ENCODE peak calls at places on chromosomes 16 and 17, in five cellular contexts. One of them, this sample, is unnamed.

GRCh38 chr17:83037084-83037950 is 42.1 kb upstream of the METRNL start:
- DNase-seq in Peyer's patch: no peak
- DNase-seq in kidney: no peak
- DNase-seq in fibroblast of lung: no peak
- DNase-seq in stomach: no peak
- DNase-seq in this sample: no peak

GRCh38 chr17:18377437-18378204 is at the start of gene EVPLL:
- DNase-seq in Peyer's patch: peak
- DNase-seq in kidney: peak
- DNase-seq in fibroblast of lung: no peak
- DNase-seq in stomach: peak
- DNase-seq in this sample: no peak

GRCh38 chr17:930258-930657 is 49.3 kb downstream of the NXN start:
- DNase-seq in Peyer's patch: no peak
- DNase-seq in kidney: peak
- DNase-seq in fibroblast of lung: no peak
- DNase-seq in stomach: no peak
- DNase-seq in this sample: no peak

GRCh38 chr17:72926171-72926570 is 166.3 kb downstream of the SLC39A11 start:
- DNase-seq in Peyer's patch: no peak
- DNase-seq in kidney: no peak
- DNase-seq in fibroblast of lung: no peak
- DNase-seq in stomach: no peak
- DNase-seq in this sample: no peak

GRCh38 chr17:58242171-58242784 is 3.9 kb downstream of the LPO start:
- DNase-seq in Peyer's patch: no peak
- DNase-seq in kidney: no peak
- DNase-seq in fibroblast of lung: no peak
- DNase-seq in stomach: no peak
- DNase-seq in this sample: no peak

GRCh38 chr16:81831722-81832126 is 52.6 kb downstream of the PLCG2 start:
- DNase-seq in Peyer's patch: peak
- DNase-seq in kidney: no peak
- DNase-seq in fibroblast of lung: no peak
- DNase-seq in stomach: peak
- DNase-seq in this sample: peak

GRCh38 chr17:29588561-29589411 is 662 bp downstream of the GIT1 start:
- DNase-seq in Peyer's patch: peak
- DNase-seq in kidney: peak
- DNase-seq in fibroblast of lung: peak
- DNase-seq in stomach: no peak
- DNase-seq in this sample: peak

GRCh38 chr17:64736804-64737492 is 74.8 kb upstream of the SMURF2 start:
- DNase-seq in Peyer's patch: peak
- DNase-seq in kidney: no peak
- DNase-seq in fibroblast of lung: peak
- DNase-seq in stomach: peak
- DNase-seq in this sample: peak

GRCh38 chr16:67014641-67015315 is 14.2 kb upstream of the CBFB start:
- DNase-seq in Peyer's patch: peak
- DNase-seq in kidney: peak
- DNase-seq in fibroblast of lung: no peak
- DNase-seq in stomach: no peak
- DNase-seq in this sample: no peak

DNA sequence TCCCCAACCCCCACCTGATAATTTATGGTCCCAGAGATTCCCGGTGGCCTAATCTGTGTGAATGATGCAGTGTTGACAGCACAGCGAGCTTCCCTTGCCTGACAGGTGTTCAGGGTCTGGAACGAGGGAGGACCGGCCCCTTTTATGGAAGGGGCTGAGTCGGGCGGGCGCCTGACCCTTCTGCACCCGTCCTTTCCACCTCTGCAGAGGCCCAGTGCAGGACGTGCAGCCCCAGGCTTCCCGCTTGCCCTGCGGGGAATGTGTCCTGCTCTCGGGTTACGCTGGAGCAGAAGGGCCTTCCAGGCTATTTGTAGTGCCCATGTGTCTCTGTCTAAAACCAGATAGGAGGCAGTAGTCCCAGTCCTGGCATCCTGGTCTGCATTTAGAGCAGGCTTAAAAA is 16.2 kb downstream of the SMTNL2 start:
- DNase-seq in Peyer's patch: no peak
- DNase-seq in kidney: no peak
- DNase-seq in fibroblast of lung: no peak
- DNase-seq in stomach: no peak
- DNase-seq in this sample: no peak
- TF ChIP-seq CTCF in Peyer's patch: no peak
- TF ChIP-seq CTCF in kidney: no peak
- TF ChIP-seq CTCF in fibroblast of lung: no peak
- TF ChIP-seq CTCF in stomach: no peak
- TF ChIP-seq CTCF in this sample: no peak

GRCh38 chr17:47203984-47204721 is 5.0 kb upstream of the MYL4 start:
- DNase-seq in Peyer's patch: peak
- DNase-seq in kidney: no peak
- DNase-seq in fibroblast of lung: no peak
- DNase-seq in stomach: no peak
- DNase-seq in this sample: peak
- H3K27ac ChIP-seq in Peyer's patch: peak
- H3K27ac ChIP-seq in kidney: peak
- H3K27ac ChIP-seq in fibroblast of lung: no peak
- H3K27ac ChIP-seq in stomach: no peak
- H3K27ac ChIP-seq in this sample: peak

GRCh38 chr16:73063854-73064226 is 15.9 kb upstream of the ZFHX3 start:
- DNase-seq in Peyer's patch: no peak
- DNase-seq in kidney: no peak
- DNase-seq in fibroblast of lung: no peak
- DNase-seq in stomach: no peak
- DNase-seq in this sample: no peak
- H3K4me3 ChIP-seq in Peyer's patch: no peak
- H3K4me3 ChIP-seq in kidney: no peak
- H3K4me3 ChIP-seq in fibroblast of lung: peak
- H3K4me3 ChIP-seq in stomach: no peak
- H3K4me3 ChIP-seq in this sample: no peak

DNA sequence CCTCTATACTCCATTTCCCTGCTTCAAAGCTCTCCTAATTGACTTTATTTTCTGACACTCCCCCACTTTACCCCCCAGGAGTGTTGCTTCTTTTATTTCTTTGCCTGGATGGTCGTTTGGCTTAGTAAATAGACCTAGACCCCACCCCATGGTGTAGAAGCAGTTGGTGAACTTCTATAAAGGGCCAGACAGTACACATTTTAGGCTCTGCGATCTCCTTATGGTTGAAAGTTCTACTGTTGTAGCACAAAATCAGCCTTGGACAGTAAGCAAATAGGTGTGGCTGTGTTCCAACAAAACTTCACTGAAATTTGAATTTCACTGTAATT is 31.9 kb downstream of the ZNF287 start:
- DNase-seq in Peyer's patch: no peak
- DNase-seq in kidney: no peak
- DNase-seq in fibroblast of lung: no peak
- DNase-seq in stomach: no peak
- DNase-seq in this sample: no peak
- TF ChIP-seq CTCF in Peyer's patch: no peak
- TF ChIP-seq CTCF in kidney: no peak
- TF ChIP-seq CTCF in fibroblast of lung: no peak
- TF ChIP-seq CTCF in stomach: no peak
- TF ChIP-seq CTCF in this sample: no peak

GRCh38 chr17:38435795-38436194 is 7.5 kb downstream of the ARHGAP23 start:
- DNase-seq in Peyer's patch: no peak
- DNase-seq in kidney: no peak
- DNase-seq in fibroblast of lung: no peak
- DNase-seq in stomach: no peak
- DNase-seq in this sample: no peak

GRCh38 chr17:38440614-38441397 is 12.5 kb downstream of the ARHGAP23 start:
- DNase-seq in Peyer's patch: no peak
- DNase-seq in kidney: no peak
- DNase-seq in fibroblast of lung: no peak
- DNase-seq in stomach: no peak
- DNase-seq in this sample: no peak

GRCh38 chr17:38439436-38439835 is 11.2 kb downstream of the ARHGAP23 start:
- DNase-seq in Peyer's patch: no peak
- DNase-seq in kidney: no peak
- DNase-seq in fibroblast of lung: no peak
- DNase-seq in stomach: no peak
- DNase-seq in this sample: no peak

GRCh38 chr17:38434178-38434665 is 6.0 kb downstream of the ARHGAP23 start:
- DNase-seq in Peyer's patch: no peak
- DNase-seq in kidney: no peak
- DNase-seq in fibroblast of lung: no peak
- DNase-seq in stomach: no peak
- DNase-seq in this sample: no peak

DNA sequence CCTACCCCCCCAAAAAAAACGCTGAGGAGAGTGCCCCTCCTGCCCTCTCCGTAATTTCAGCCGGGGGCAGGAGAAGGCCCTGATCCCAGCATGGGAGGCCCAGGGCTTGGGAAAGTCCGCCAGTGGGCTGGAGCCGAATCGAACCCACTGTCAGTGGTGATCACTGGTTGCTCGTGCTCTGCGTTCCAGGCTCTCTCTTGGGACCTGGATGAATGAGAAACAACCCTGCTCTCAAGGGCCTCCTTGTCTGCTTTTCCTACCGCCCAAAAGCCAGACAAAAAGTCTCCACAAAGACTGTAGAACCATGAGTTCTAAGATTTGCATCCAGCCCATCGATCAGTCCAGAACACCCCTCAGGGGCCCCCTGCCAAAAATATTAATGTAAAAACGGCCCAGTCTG is 8.1 kb downstream of the ARHGAP23 start:
- DNase-seq in Peyer's patch: no peak
- DNase-seq in kidney: no peak
- DNase-seq in fibroblast of lung: no peak
- DNase-seq in stomach: no peak
- DNase-seq in this sample: no peak
- H3K27ac ChIP-seq in Peyer's patch: no peak
- H3K27ac ChIP-seq in kidney: no peak
- H3K27ac ChIP-seq in fibroblast of lung: no peak
- H3K27ac ChIP-seq in stomach: no peak
- H3K27ac ChIP-seq in this sample: no peak

GRCh38 chr17:19770985-19771710 is 23.1 kb upstream of the ALDH3A1 start:
- DNase-seq in Peyer's patch: no peak
- DNase-seq in kidney: no peak
- DNase-seq in fibroblast of lung: no peak
- DNase-seq in stomach: no peak
- DNase-seq in this sample: no peak
- H3K4me3 ChIP-seq in Peyer's patch: no peak
- H3K4me3 ChIP-seq in kidney: no peak
- H3K4me3 ChIP-seq in fibroblast of lung: no peak
- H3K4me3 ChIP-seq in stomach: no peak
- H3K4me3 ChIP-seq in this sample: no peak

GRCh38 chr17:31696184-31696602 is 162.9 kb downstream of the COPRS start:
- DNase-seq in Peyer's patch: peak
- DNase-seq in kidney: peak
- DNase-seq in fibroblast of lung: peak
- DNase-seq in stomach: peak
- DNase-seq in this sample: no peak
- TF ChIP-seq CTCF in Peyer's patch: no peak
- TF ChIP-seq CTCF in kidney: no peak
- TF ChIP-seq CTCF in fibroblast of lung: peak
- TF ChIP-seq CTCF in stomach: no peak
- TF ChIP-seq CTCF in this sample: no peak

GRCh38 chr16:85610446-85611204 is 2.5 kb upstream of the GSE1 start:
- DNase-seq in Peyer's patch: peak
- DNase-seq in kidney: peak
- DNase-seq in fibroblast of lung: peak
- DNase-seq in stomach: peak
- DNase-seq in this sample: peak
- H3K27ac ChIP-seq in Peyer's patch: peak
- H3K27ac ChIP-seq in kidney: peak
- H3K27ac ChIP-seq in fibroblast of lung: peak
- H3K27ac ChIP-seq in stomach: peak
- H3K27ac ChIP-seq in this sample: no peak

GRCh38 chr17:75722076-75722475 is 817 bp downstream of the ITGB4 start:
- DNase-seq in Peyer's patch: peak
- DNase-seq in kidney: peak
- DNase-seq in fibroblast of lung: no peak
- DNase-seq in stomach: peak
- DNase-seq in this sample: no peak
- H3K4me3 ChIP-seq in Peyer's patch: peak
- H3K4me3 ChIP-seq in kidney: no peak
- H3K4me3 ChIP-seq in fibroblast of lung: no peak
- H3K4me3 ChIP-seq in stomach: peak
- H3K4me3 ChIP-seq in this sample: no peak

GRCh38 chr17:44561237-44561623 is 3.9 kb downstream of the FZD2 start:
- DNase-seq in Peyer's patch: no peak
- DNase-seq in kidney: no peak
- DNase-seq in fibroblast of lung: no peak
- DNase-seq in stomach: no peak
- DNase-seq in this sample: no peak

GRCh38 chr17:44568311-44568710 is 11.0 kb downstream of the FZD2 start:
- DNase-seq in Peyer's patch: no peak
- DNase-seq in kidney: no peak
- DNase-seq in fibroblast of lung: no peak
- DNase-seq in stomach: no peak
- DNase-seq in this sample: no peak

GRCh38 chr17:44564429-44564828 is 7.1 kb downstream of the FZD2 start:
- DNase-seq in Peyer's patch: no peak
- DNase-seq in kidney: no peak
- DNase-seq in fibroblast of lung: no peak
- DNase-seq in stomach: no peak
- DNase-seq in this sample: no peak

GRCh38 chr17:44569459-44569858 is 12.2 kb downstream of the FZD2 start:
- DNase-seq in Peyer's patch: no peak
- DNase-seq in kidney: no peak
- DNase-seq in fibroblast of lung: no peak
- DNase-seq in stomach: no peak
- DNase-seq in this sample: no peak

GRCh38 chr17:44565866-44566443 is 8.7 kb downstream of the FZD2 start:
- DNase-seq in Peyer's patch: no peak
- DNase-seq in kidney: no peak
- DNase-seq in fibroblast of lung: no peak
- DNase-seq in stomach: no peak
- DNase-seq in this sample: no peak
- TF ChIP-seq CTCF in Peyer's patch: no peak
- TF ChIP-seq CTCF in kidney: no peak
- TF ChIP-seq CTCF in fibroblast of lung: peak
- TF ChIP-seq CTCF in stomach: no peak
- TF ChIP-seq CTCF in this sample: no peak

This sample was measured in CD8-positive, alpha-beta T cell.